ENCODE peak calls at places on chromosomes 4 and X, in seven cellular contexts. L is cardiac septum; E is pancreas; P is posterior cingulate gyrus; M is T-helper 9 cell; R is NCI-H774; Y is stimulated activated CD8-positive, alpha-beta memory T cell treated with anti-CD3 and anti-CD28 coated beads, Interleukin-4, amount 100 ng/mL, for 48 hours. G is an unnamed sample.

GRCh38 chrX:130066975-130067615 is 43.2 kb downstream of the ELF4 start:
- DNase-seq in L (no peak), E (no peak), P (no peak), M (no peak), R (no peak), Y (no peak), G (no peak)

GRCh38 chrX:122913134-122913533 is 270.9 kb upstream of the GRIA3 start:
- DNase-seq in L (no peak), E (no peak), P (no peak), M (no peak), R (no peak), Y (no peak), G (no peak)

GRCh38 chr4:20288047-20288650 is 36.4 kb downstream of the SLIT2 start:
- DNase-seq in L (no peak), E (no peak), P (no peak), M (no peak), R (no peak), Y (no peak), G (no peak)

GRCh38 chrX:12721042-12721441 is 70.2 kb upstream of the PRPS2 start:
- DNase-seq in L (no peak), E (no peak), P (no peak), M (no peak), R (no peak), Y (no peak), G (no peak)

GRCh38 chr4:55949480-55949802 is 696 bp downstream of the CEP135 start:
- DNase-seq in L (no peak), E (no peak), P (no peak), M (no peak), R (no peak), Y (no peak), G (no peak)

GRCh38 chr4:145690610-145691009 is 10.7 kb downstream of the C4orf51 start:
- DNase-seq in L (no peak), E (no peak), P (no peak), M (no peak), R (no peak), Y (no peak), G (no peak)

GRCh38 chr4:174314770-174315169 is 31.1 kb downstream of the CEP44 start:
- DNase-seq in L (no peak), E (no peak), P (no peak), M (no peak), R (no peak), Y (no peak), G (no peak)

GRCh38 chrX:15985937-15986336 is 131.3 kb upstream of the AP1S2 start:
- DNase-seq in L (no peak), E (no peak), P (no peak), M (no peak), R (no peak), Y (peak; percentile 32), G (no peak)

GRCh38 chr4:152357206-152357605 is 178.7 kb downstream of the FBXW7 start:
- DNase-seq in L (no peak), E (no peak), P (no peak), M (no peak), R (no peak), Y (no peak), G (no peak)

GRCh38 chr4:152064753-152065152 is 303.9 kb upstream of the GATB start:
- DNase-seq in L (no peak), E (no peak), P (no peak), M (no peak), R (no peak), Y (no peak), G (no peak)

GRCh38 chrX:43446752-43447151 is 209.3 kb upstream of the MAOA start:
- DNase-seq in L (no peak), E (no peak), P (no peak), M (no peak), R (no peak), Y (no peak), G (no peak)

GRCh38 chrX:124393659-124394058 is 47.3 kb downstream of the SH2D1A start:
- DNase-seq in L (no peak), E (no peak), P (no peak), M (no peak), R (no peak), Y (no peak), G (no peak)

GRCh38 chrX:67614414-67614813 is 70.6 kb downstream of the AR start:
- DNase-seq in L (no peak), E (no peak), P (no peak), M (no peak), R (no peak), Y (no peak), G (no peak)

GRCh38 chr4:159765402-159765801 is 662.5 kb downstream of the RAPGEF2 start:
- DNase-seq in L (no peak), E (no peak), P (no peak), M (no peak), R (no peak), Y (no peak), G (no peak)

GRCh38 chr4:187312299-187312698 is 588.6 kb upstream of the FAT1 start:
- DNase-seq in L (no peak), E (no peak), P (no peak), M (no peak), R (no peak), Y (no peak), G (no peak)

GRCh38 chr4:154490589-154491340 is 834 bp downstream of the DCHS2 start:
- DNase-seq in L (no peak), E (no peak), P (no peak), M (no peak), R (no peak), Y (peak; percentile 36), G (no peak)

GRCh38 chr4:26069218-26069617 is 155.2 kb downstream of the SMIM20 start:
- DNase-seq in L (no peak), E (no peak), P (no peak), M (no peak), R (no peak), Y (no peak), G (no peak)

GRCh38 chr4:92241094-92241493 is 62.7 kb upstream of the GRID2 start:
- DNase-seq in L (no peak), E (no peak), P (no peak), M (no peak), R (no peak), Y (no peak), G (no peak)

GRCh38 chrX:149527705-149528104 is 13.1 kb upstream of the EOLA1 start:
- DNase-seq in L (no peak), E (no peak), P (no peak), M (no peak), R (peak; percentile 12), Y (no peak), G (no peak)

GRCh38 chr4:136484996-136485395 is 1047.3 kb downstream of the PCDH18 start:
- DNase-seq in L (no peak), E (no peak), P (no peak), M (no peak), R (no peak), Y (no peak), G (no peak)

GRCh38 chr4:112516401-112517066 is 554 bp upstream of the NEUROG2 start:
- DNase-seq in L (no peak), E (peak; percentile 21), P (no peak), M (no peak), R (no peak), Y (no peak), G (no peak)

GRCh38 chr4:174324725-174325124 is 41.0 kb downstream of the CEP44 start:
- DNase-seq in L (no peak), E (no peak), P (no peak), M (no peak), R (no peak), Y (no peak), G (no peak)

GRCh38 chrX:19535481-19535880 is 20.2 kb upstream of the MAP3K15 start:
- DNase-seq in L (no peak), E (no peak), P (no peak), M (no peak), R (no peak), Y (no peak), G (no peak)

GRCh38 chr4:98516441-98517323 is 141.7 kb downstream of the TSPAN5 start:
- DNase-seq in L (no peak), E (no peak), P (no peak), M (no peak), R (no peak), Y (no peak), G (no peak)

GRCh38 chr4:630661-631060 is 5.3 kb downstream of the PDE6B start:
- DNase-seq in L (peak; percentile 58), E (no peak), P (no peak), M (no peak), R (no peak), Y (no peak), G (no peak)

GRCh38 chrX:31819455-31819854 is 747.6 kb upstream of the FTHL17 start:
- DNase-seq in L (no peak), E (no peak), P (no peak), M (no peak), R (no peak), Y (no peak), G (no peak)

GRCh38 chrX:101429934-101430333 is 21.9 kb downstream of the HNRNPH2 start:
- DNase-seq in L (no peak), E (no peak), P (no peak), M (no peak), R (no peak), Y (no peak), G (no peak)

GRCh38 chrX:51144828-51145442 is 187.7 kb upstream of the NUDT10 start:
- DNase-seq in L (no peak), E (no peak), P (no peak), M (no peak), R (peak; percentile 0), Y (peak; percentile 47), G (no peak)

GRCh38 chrX:102712216-102712966 is at the start of gene GPRASP2:
- DNase-seq in L (no peak), E (peak; percentile 68), P (peak; percentile 43), M (peak; percentile 34), R (no peak), Y (peak; percentile 29), G (peak; percentile 8)

GRCh38 chr4:7343353-7343655 is 91.4 kb downstream of the PSAPL1 start:
- DNase-seq in L (no peak), E (no peak), P (no peak), M (no peak), R (no peak), Y (no peak), G (no peak)

GRCh38 chrX:458631-459061 is 71.9 kb upstream of the PPP2R3B start:
- DNase-seq in L (peak; percentile 63), E (no peak), P (no peak), M (no peak), R (no peak), Y (no peak), G (no peak)

GRCh38 chr4:2413821-2414610 is 4.4 kb downstream of the ZFYVE28 start:
- DNase-seq in L (no peak), E (no peak), P (no peak), M (peak; percentile 26), R (no peak), Y (peak; percentile 68), G (no peak)

GRCh38 chrX:40108084-40108958 is 10.6 kb upstream of the BCOR start:
- DNase-seq in L (no peak), E (peak; percentile 80), P (no peak), M (no peak), R (no peak), Y (no peak), G (peak; percentile 41)

GRCh38 chr4:111960241-111960667 is 185.0 kb upstream of the FAM241A start:
- DNase-seq in L (no peak), E (no peak), P (no peak), M (no peak), R (no peak), Y (no peak), G (no peak)

GRCh38 chrX:70468709-70469108 is 24.1 kb downstream of the DLG3 start:
- DNase-seq in L (no peak), E (no peak), P (no peak), M (no peak), R (no peak), Y (no peak), G (no peak)

GRCh38 chr4:174061026-174061425 is 222.4 kb downstream of the FBXO8 start:
- DNase-seq in L (no peak), E (no peak), P (no peak), M (no peak), R (no peak), Y (no peak), G (no peak)

GRCh38 chr4:132332932-132333722 is 816.0 kb upstream of the PCDH10 start:
- DNase-seq in L (no peak), E (no peak), P (no peak), M (no peak), R (no peak), Y (no peak), G (no peak)